ENCODE peak calls at places on chromosome 3, in eight cellular contexts. One of them, this sample, is unnamed.
A peak's percentile ranks its signal among the peaks of the same experiment; 100 is the strongest.

GRCh38 chr3:146503459-146504202 is 34.3 kb upstream of the PLSCR2 start:
- DNase-seq in GM13977: peak; percentile 45
- DNase-seq in fibroblast of the aortic adventitia: peak; percentile 93
- DNase-seq in CD4-positive, alpha-beta T cell: no peak
- DNase-seq in left ventricle myocardium inferior: no peak
- DNase-seq in astrocyte of the spinal cord: peak; percentile 97
- DNase-seq in HL-60: no peak
- DNase-seq in ovary: no peak
- DNase-seq in this sample: peak; percentile 86

GRCh38 chr3:42190701-42191442 is 75.1 kb downstream of the CCK start:
- DNase-seq in GM13977: peak; percentile 52
- DNase-seq in HL-60: peak; percentile 45
- DNase-seq in ovary: peak; percentile 48
- DNase-seq in left ventricle myocardium inferior: no peak
- DNase-seq in fibroblast of the aortic adventitia: peak; percentile 72
- DNase-seq in astrocyte of the spinal cord: peak; percentile 66
- DNase-seq in CD4-positive, alpha-beta T cell: peak; percentile 61
- DNase-seq in this sample: peak; percentile 78

GRCh38 chr3:116473602-116474001 is 28.3 kb upstream of the LSAMP start:
- DNase-seq in CD4-positive, alpha-beta T cell: no peak
- DNase-seq in astrocyte of the spinal cord: peak; percentile 27
- DNase-seq in GM13977: no peak
- DNase-seq in ovary: no peak
- DNase-seq in fibroblast of the aortic adventitia: no peak
- DNase-seq in HL-60: no peak
- DNase-seq in left ventricle myocardium inferior: no peak
- DNase-seq in this sample: no peak

GRCh38 chr3:49165771-49166751 is at the start of gene CCDC71:
- DNase-seq in CD4-positive, alpha-beta T cell: peak; percentile 64
- DNase-seq in fibroblast of the aortic adventitia: peak; percentile 62
- DNase-seq in left ventricle myocardium inferior: peak; percentile 79
- DNase-seq in GM13977: peak; percentile 97
- DNase-seq in astrocyte of the spinal cord: peak; percentile 59
- DNase-seq in HL-60: peak; percentile 72
- DNase-seq in ovary: peak; percentile 85
- DNase-seq in this sample: peak; percentile 63

GRCh38 chr3:42202239-42202865 is 63.6 kb downstream of the CCK start:
- DNase-seq in HL-60: no peak
- DNase-seq in fibroblast of the aortic adventitia: no peak
- DNase-seq in astrocyte of the spinal cord: no peak
- DNase-seq in GM13977: no peak
- DNase-seq in left ventricle myocardium inferior: no peak
- DNase-seq in CD4-positive, alpha-beta T cell: no peak
- DNase-seq in ovary: no peak
- DNase-seq in this sample: no peak

GRCh38 chr3:132461544-132461943 is 44.2 kb downstream of the DNAJC13 start:
- DNase-seq in left ventricle myocardium inferior: no peak
- DNase-seq in ovary: no peak
- DNase-seq in CD4-positive, alpha-beta T cell: no peak
- DNase-seq in astrocyte of the spinal cord: no peak
- DNase-seq in fibroblast of the aortic adventitia: peak; percentile 34
- DNase-seq in GM13977: no peak
- DNase-seq in HL-60: no peak
- DNase-seq in this sample: no peak

GRCh38 chr3:197024881-197025735 is 4.5 kb downstream of the MELTF start:
- DNase-seq in ovary: no peak
- DNase-seq in left ventricle myocardium inferior: no peak
- DNase-seq in GM13977: peak; percentile 12
- DNase-seq in fibroblast of the aortic adventitia: no peak
- DNase-seq in CD4-positive, alpha-beta T cell: no peak
- DNase-seq in astrocyte of the spinal cord: no peak
- DNase-seq in HL-60: no peak
- DNase-seq in this sample: no peak

GRCh38 chr3:12384451-12385233 is 95.8 kb downstream of the PPARG start:
- DNase-seq in fibroblast of the aortic adventitia: no peak
- DNase-seq in astrocyte of the spinal cord: no peak
- DNase-seq in HL-60: no peak
- DNase-seq in GM13977: no peak
- DNase-seq in ovary: no peak
- DNase-seq in left ventricle myocardium inferior: no peak
- DNase-seq in CD4-positive, alpha-beta T cell: no peak
- DNase-seq in this sample: no peak

GRCh38 chr3:67381667-67382272 is 272.6 kb downstream of the SUCLG2 start:
- DNase-seq in GM13977: peak; percentile 26
- DNase-seq in ovary: no peak
- DNase-seq in fibroblast of the aortic adventitia: peak; percentile 60
- DNase-seq in HL-60: peak; percentile 11
- DNase-seq in CD4-positive, alpha-beta T cell: no peak
- DNase-seq in astrocyte of the spinal cord: peak; percentile 27
- DNase-seq in left ventricle myocardium inferior: no peak
- DNase-seq in this sample: peak; percentile 35

GRCh38 chr3:46895204-46895660 is 17.7 kb downstream of the PTH1R start:
- DNase-seq in HL-60: peak; percentile 62
- DNase-seq in left ventricle myocardium inferior: peak; percentile 81
- DNase-seq in CD4-positive, alpha-beta T cell: peak; percentile 72
- DNase-seq in fibroblast of the aortic adventitia: peak; percentile 53
- DNase-seq in astrocyte of the spinal cord: peak; percentile 31
- DNase-seq in GM13977: peak; percentile 87
- DNase-seq in ovary: peak; percentile 85
- DNase-seq in this sample: peak; percentile 59

GRCh38 chr3:59040902-59041301 is 8.9 kb downstream of the CFAP20DC start:
- DNase-seq in ovary: no peak
- DNase-seq in left ventricle myocardium inferior: no peak
- DNase-seq in fibroblast of the aortic adventitia: peak; percentile 27
- DNase-seq in HL-60: no peak
- DNase-seq in astrocyte of the spinal cord: no peak
- DNase-seq in GM13977: no peak
- DNase-seq in CD4-positive, alpha-beta T cell: no peak
- DNase-seq in this sample: no peak

GRCh38 chr3:129036234-129037092 is 24.1 kb upstream of the GP9 start:
- DNase-seq in HL-60: no peak
- DNase-seq in GM13977: no peak
- DNase-seq in left ventricle myocardium inferior: no peak
- DNase-seq in fibroblast of the aortic adventitia: no peak
- DNase-seq in CD4-positive, alpha-beta T cell: no peak
- DNase-seq in astrocyte of the spinal cord: no peak
- DNase-seq in ovary: no peak
- DNase-seq in this sample: no peak

GRCh38 chr3:127959873-127960272 is 44.8 kb downstream of the KBTBD12 start:
- DNase-seq in left ventricle myocardium inferior: no peak
- DNase-seq in astrocyte of the spinal cord: peak; percentile 40
- DNase-seq in CD4-positive, alpha-beta T cell: no peak
- DNase-seq in HL-60: peak; percentile 48
- DNase-seq in fibroblast of the aortic adventitia: no peak
- DNase-seq in ovary: no peak
- DNase-seq in GM13977: peak; percentile 29
- DNase-seq in this sample: peak; percentile 41

GRCh38 chr3:165800970-165801369 is 36.3 kb downstream of the BCHE start:
- DNase-seq in astrocyte of the spinal cord: no peak
- DNase-seq in GM13977: no peak
- DNase-seq in fibroblast of the aortic adventitia: peak; percentile 6
- DNase-seq in HL-60: no peak
- DNase-seq in ovary: no peak
- DNase-seq in CD4-positive, alpha-beta T cell: no peak
- DNase-seq in left ventricle myocardium inferior: no peak
- DNase-seq in this sample: peak; percentile 8

GRCh38 chr3:127955680-127956079 is 40.6 kb downstream of the KBTBD12 start:
- DNase-seq in GM13977: no peak
- DNase-seq in ovary: no peak
- DNase-seq in HL-60: no peak
- DNase-seq in left ventricle myocardium inferior: no peak
- DNase-seq in CD4-positive, alpha-beta T cell: no peak
- DNase-seq in astrocyte of the spinal cord: no peak
- DNase-seq in fibroblast of the aortic adventitia: no peak
- DNase-seq in this sample: no peak

DNA sequence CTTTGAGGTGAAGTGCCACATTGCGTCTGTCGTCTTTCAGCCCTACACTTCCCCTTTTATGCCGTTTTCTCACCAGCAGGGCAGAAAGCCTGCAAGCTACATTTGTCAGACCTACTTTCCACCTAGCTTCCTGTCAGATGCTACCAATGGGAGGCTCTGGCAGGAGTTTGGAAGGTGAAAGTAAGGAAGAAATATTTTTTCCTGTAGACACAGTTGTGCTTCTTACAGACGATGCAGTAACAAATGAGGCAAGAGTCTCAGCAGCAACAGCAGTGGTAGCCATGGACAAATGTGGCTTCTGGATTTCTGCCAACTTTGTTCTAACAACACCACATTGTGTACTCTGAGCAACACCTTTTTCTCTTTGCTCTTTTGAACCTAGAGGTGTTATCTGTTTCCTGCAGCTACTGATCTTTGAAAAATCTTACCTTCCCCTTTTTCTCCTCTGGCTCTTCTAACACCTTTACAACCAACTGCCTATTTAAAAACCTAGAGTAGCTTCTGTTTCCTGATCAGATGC is 70.6 kb upstream of the STT3B start:
- DNase-seq in fibroblast of the aortic adventitia: no peak
- DNase-seq in HL-60: peak; percentile 76
- DNase-seq in GM13977: peak; percentile 54
- DNase-seq in astrocyte of the spinal cord: no peak
- DNase-seq in ovary: no peak
- DNase-seq in left ventricle myocardium inferior: no peak
- DNase-seq in CD4-positive, alpha-beta T cell: peak; percentile 16
- DNase-seq in this sample: peak; percentile 51
- TF ChIP-seq CTCF in fibroblast of the aortic adventitia: no peak
- TF ChIP-seq CTCF in HL-60: peak; percentile 12
- TF ChIP-seq CTCF in GM13977: peak; percentile 10
- TF ChIP-seq CTCF in astrocyte of the spinal cord: no peak
- TF ChIP-seq CTCF in ovary: no peak
- TF ChIP-seq CTCF in left ventricle myocardium inferior: no peak
- TF ChIP-seq CTCF in CD4-positive, alpha-beta T cell: peak; percentile 42
- TF ChIP-seq CTCF in this sample: no peak

DNA sequence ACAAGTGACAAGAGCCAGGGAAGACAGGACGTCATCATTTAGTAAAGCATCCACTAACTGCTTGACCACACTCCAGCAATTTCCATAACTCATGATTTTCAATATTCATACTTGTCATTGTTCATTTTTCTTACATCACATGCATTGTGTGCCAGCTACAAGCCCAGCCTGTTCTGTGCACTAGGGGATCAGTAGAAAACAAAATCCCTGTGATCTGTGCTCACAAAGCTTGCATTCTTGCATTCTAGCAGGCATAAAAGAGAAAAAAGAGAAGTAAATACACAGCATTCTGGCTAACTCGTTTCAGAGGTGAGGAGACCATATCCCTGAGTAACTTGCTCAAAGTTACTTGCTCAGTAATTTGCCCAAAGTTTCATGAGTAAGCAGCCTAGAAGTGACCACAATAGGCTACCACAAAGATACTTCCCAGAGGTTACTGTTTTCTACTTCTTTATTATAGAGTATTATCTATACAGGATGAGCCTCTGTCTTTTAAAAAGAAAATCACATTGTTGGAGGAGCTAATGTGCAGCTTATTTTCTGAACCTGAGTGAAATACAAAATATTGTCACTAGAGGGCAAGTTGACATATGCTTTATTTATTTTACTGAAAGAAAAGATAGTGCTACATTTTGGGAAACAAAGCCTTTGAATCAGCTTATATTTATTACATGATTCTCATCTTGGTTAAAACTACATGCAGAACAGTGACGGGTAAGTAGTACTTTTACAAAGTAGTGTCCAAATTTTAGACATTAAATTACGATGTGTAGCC is 701.4 kb upstream of the LMCD1 start:
- DNase-seq in fibroblast of the aortic adventitia: peak; percentile 2
- DNase-seq in left ventricle myocardium inferior: no peak
- DNase-seq in astrocyte of the spinal cord: peak; percentile 18
- DNase-seq in CD4-positive, alpha-beta T cell: no peak
- DNase-seq in ovary: no peak
- DNase-seq in GM13977: no peak
- DNase-seq in HL-60: no peak
- DNase-seq in this sample: peak; percentile 4
- TF ChIP-seq CTCF in fibroblast of the aortic adventitia: no peak
- TF ChIP-seq CTCF in left ventricle myocardium inferior: peak; percentile 34
- TF ChIP-seq CTCF in astrocyte of the spinal cord: peak; percentile 13
- TF ChIP-seq CTCF in CD4-positive, alpha-beta T cell: peak; percentile 45
- TF ChIP-seq CTCF in ovary: no peak
- TF ChIP-seq CTCF in GM13977: no peak
- TF ChIP-seq CTCF in HL-60: no peak
- TF ChIP-seq CTCF in this sample: peak; percentile 37

DNA sequence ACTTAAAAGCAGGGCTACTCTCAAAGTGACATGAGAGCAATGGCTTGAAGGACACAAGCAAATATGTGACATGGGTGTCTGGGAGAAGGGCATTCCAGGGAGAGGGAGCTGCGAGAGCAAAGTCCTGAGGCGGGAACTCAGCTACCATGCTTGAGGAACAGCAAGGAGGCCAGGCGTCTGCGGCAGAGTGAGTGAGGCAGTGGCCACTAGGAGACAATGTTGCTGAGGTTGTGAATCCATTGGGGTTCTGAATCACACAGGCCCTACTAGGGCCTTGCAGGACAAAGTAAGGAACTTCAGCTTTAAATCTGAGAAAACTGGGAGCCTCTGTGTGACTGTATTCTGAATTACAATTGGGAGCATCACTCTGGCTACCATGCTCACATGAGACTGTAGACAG is 94.1 kb upstream of the PRICKLE2 start:
- DNase-seq in astrocyte of the spinal cord: no peak
- DNase-seq in left ventricle myocardium inferior: no peak
- DNase-seq in ovary: no peak
- DNase-seq in fibroblast of the aortic adventitia: no peak
- DNase-seq in CD4-positive, alpha-beta T cell: no peak
- DNase-seq in GM13977: no peak
- DNase-seq in HL-60: no peak
- DNase-seq in this sample: no peak
- TF ChIP-seq CTCF in astrocyte of the spinal cord: peak; percentile 40
- TF ChIP-seq CTCF in left ventricle myocardium inferior: no peak
- TF ChIP-seq CTCF in ovary: no peak
- TF ChIP-seq CTCF in fibroblast of the aortic adventitia: no peak
- TF ChIP-seq CTCF in CD4-positive, alpha-beta T cell: no peak
- TF ChIP-seq CTCF in GM13977: no peak
- TF ChIP-seq CTCF in HL-60: no peak
- TF ChIP-seq CTCF in this sample: no peak

GRCh38 chr3:110886514-110886913 is 185.1 kb upstream of the NECTIN3 start:
- DNase-seq in HL-60: no peak
- DNase-seq in CD4-positive, alpha-beta T cell: no peak
- DNase-seq in ovary: no peak
- DNase-seq in GM13977: no peak
- DNase-seq in astrocyte of the spinal cord: no peak
- DNase-seq in fibroblast of the aortic adventitia: no peak
- DNase-seq in left ventricle myocardium inferior: no peak
- DNase-seq in this sample: no peak

GRCh38 chr3:110878692-110879091 is 192.9 kb upstream of the NECTIN3 start:
- DNase-seq in astrocyte of the spinal cord: no peak
- DNase-seq in ovary: no peak
- DNase-seq in left ventricle myocardium inferior: no peak
- DNase-seq in fibroblast of the aortic adventitia: no peak
- DNase-seq in HL-60: no peak
- DNase-seq in GM13977: no peak
- DNase-seq in CD4-positive, alpha-beta T cell: no peak
- DNase-seq in this sample: no peak

DNA sequence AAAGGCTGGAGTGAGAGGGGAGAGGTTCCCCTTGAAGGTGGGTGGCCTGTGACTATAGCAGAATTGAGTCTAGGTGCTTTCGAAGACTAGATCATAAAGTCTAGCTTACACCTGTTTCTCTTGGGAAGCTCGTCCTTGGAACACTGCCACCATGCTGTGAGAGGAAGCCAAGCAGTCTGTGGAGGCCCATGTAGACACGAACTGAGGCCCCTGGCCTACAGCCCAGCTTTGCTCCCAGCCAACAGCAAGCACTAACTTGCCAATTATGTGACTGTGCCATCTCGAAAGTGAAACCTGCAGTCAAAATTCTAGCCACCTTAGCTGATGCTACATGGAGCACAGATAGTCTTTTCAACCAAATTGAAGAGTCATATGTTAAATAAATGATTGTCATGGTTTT is 190.5 kb upstream of the NECTIN3 start:
- DNase-seq in ovary: no peak
- DNase-seq in fibroblast of the aortic adventitia: peak; percentile 33
- DNase-seq in GM13977: no peak
- DNase-seq in CD4-positive, alpha-beta T cell: no peak
- DNase-seq in left ventricle myocardium inferior: peak; percentile 22
- DNase-seq in HL-60: peak; percentile 7
- DNase-seq in astrocyte of the spinal cord: peak; percentile 72
- DNase-seq in this sample: peak; percentile 96
- TF ChIP-seq CTCF in ovary: no peak
- TF ChIP-seq CTCF in fibroblast of the aortic adventitia: no peak
- TF ChIP-seq CTCF in GM13977: peak; percentile 29
- TF ChIP-seq CTCF in CD4-positive, alpha-beta T cell: no peak
- TF ChIP-seq CTCF in left ventricle myocardium inferior: no peak
- TF ChIP-seq CTCF in HL-60: no peak
- TF ChIP-seq CTCF in astrocyte of the spinal cord: peak; percentile 41
- TF ChIP-seq CTCF in this sample: peak; percentile 31

This sample was measured in MCF 10A.